ENCODE peak calls at places on chromosomes 7 and 10, in seven cellular contexts. H, Z, U, Q, A, E and G are unnamed samples.
A peak's percentile ranks its signal among the peaks of the same experiment; 100 is the strongest.

GRCh38 chr10:4704034-4704545 is 121.9 kb upstream of the AKR1E2 start:
- DNase-seq in H (no peak), Z (no peak), U (no peak), Q (no peak), A (no peak), E (no peak), G (no peak)

GRCh38 chr7:584820-585219 is 65.2 kb upstream of the PDGFA start:
- DNase-seq in H (no peak), Z (no peak), U (no peak), Q (no peak), A (no peak), E (no peak), G (no peak)

GRCh38 chr7:26900283-26900682 is 35.9 kb upstream of the SKAP2 start:
- DNase-seq in H (no peak), Z (no peak), U (no peak), Q (no peak), A (no peak), E (no peak), G (no peak)

GRCh38 chr10:127973810-127974311 is 67.0 kb downstream of the PTPRE start:
- DNase-seq in H (no peak), Z (no peak), U (peak; percentile 54), Q (no peak), A (no peak), E (no peak), G (no peak)

GRCh38 chr7:75599244-75599771 is 107.2 kb downstream of the SPDYE5 start:
- DNase-seq in H (no peak), Z (no peak), U (peak; percentile 94), Q (no peak), A (no peak), E (no peak), G (no peak)

GRCh38 chr7:102286237-102287081 is at the start of gene SH2B2:
- DNase-seq in H (peak; percentile 70), Z (peak; percentile 88), U (no peak), Q (peak; percentile 36), A (peak; percentile 78), E (peak; percentile 88), G (peak; percentile 81)

GRCh38 chr7:33725111-33725510 is 180.2 kb upstream of the BMPER start:
- DNase-seq in H (no peak), Z (no peak), U (no peak), Q (no peak), A (no peak), E (no peak), G (no peak)

GRCh38 chr10:18179901-18180300 is 39.7 kb downstream of the CACNB2 start:
- DNase-seq in H (no peak), Z (peak; percentile 73), U (no peak), Q (no peak), A (no peak), E (no peak), G (no peak)

GRCh38 chr7:149771696-149772235 is 1.6 kb downstream of the ZNF467 start:
- DNase-seq in H (peak; percentile 90), Z (peak; percentile 96), U (peak; percentile 80), Q (peak; percentile 83), A (peak; percentile 92), E (peak; percentile 94), G (peak; percentile 84)

GRCh38 chr7:4682621-4683042 is 537 bp downstream of the FOXK1 start:
- DNase-seq in H (peak; percentile 46), Z (peak; percentile 78), U (no peak), Q (peak; percentile 50), A (peak; percentile 61), E (peak; percentile 77), G (peak; percentile 58)

GRCh38 chr7:115782716-115783460 is 247.7 kb downstream of the TFEC start:
- DNase-seq in H (no peak), Z (no peak), U (no peak), Q (no peak), A (no peak), E (no peak), G (no peak)

GRCh38 chr7:24192053-24192452 is 91.9 kb upstream of the NPY start:
- DNase-seq in H (no peak), Z (no peak), U (no peak), Q (no peak), A (no peak), E (no peak), G (no peak)

GRCh38 chr10:9060314-9060713 is 1005.8 kb downstream of the GATA3 start:
- DNase-seq in H (no peak), Z (no peak), U (no peak), Q (no peak), A (no peak), E (no peak), G (no peak)

GRCh38 chr10:133100706-133101463 is 13.2 kb downstream of the ADGRA1 start:
- DNase-seq in H (peak; percentile 31), Z (no peak), U (peak; percentile 59), Q (no peak), A (no peak), E (no peak), G (no peak)

GRCh38 chr7:126979722-126980121 is 273.0 kb downstream of the GRM8 start:
- DNase-seq in H (no peak), Z (no peak), U (no peak), Q (no peak), A (no peak), E (no peak), G (no peak)

GRCh38 chr10:43390791-43391190 is 18.2 kb downstream of the HNRNPF start:
- DNase-seq in H (no peak), Z (no peak), U (peak; percentile 76), Q (peak; percentile 29), A (no peak), E (no peak), G (no peak)

GRCh38 chr10:78506614-78507013 is 473.0 kb downstream of the RPS24 start:
- DNase-seq in H (no peak), Z (no peak), U (no peak), Q (no peak), A (no peak), E (no peak), G (no peak)

GRCh38 chr10:127142141-127142540 is 54.2 kb downstream of the INSYN2A start:
- DNase-seq in H (no peak), Z (no peak), U (no peak), Q (no peak), A (no peak), E (no peak), G (no peak)

GRCh38 chr10:3886666-3887251 is 101.8 kb upstream of the KLF6 start:
- DNase-seq in H (no peak), Z (no peak), U (no peak), Q (no peak), A (no peak), E (peak; percentile 57), G (no peak)

GRCh38 chr10:44978570-44979280 is at the start of gene DEPP1:
- DNase-seq in H (peak; percentile 95), Z (peak; percentile 97), U (peak; percentile 83), Q (no peak), A (peak; percentile 92), E (peak; percentile 96), G (no peak)
- TF ChIP-seq CTCF in H (no peak), Z (peak; percentile 32), U (no peak), Q (no peak), A (peak; percentile 51), E (peak; percentile 38), G (no peak)

DNA sequence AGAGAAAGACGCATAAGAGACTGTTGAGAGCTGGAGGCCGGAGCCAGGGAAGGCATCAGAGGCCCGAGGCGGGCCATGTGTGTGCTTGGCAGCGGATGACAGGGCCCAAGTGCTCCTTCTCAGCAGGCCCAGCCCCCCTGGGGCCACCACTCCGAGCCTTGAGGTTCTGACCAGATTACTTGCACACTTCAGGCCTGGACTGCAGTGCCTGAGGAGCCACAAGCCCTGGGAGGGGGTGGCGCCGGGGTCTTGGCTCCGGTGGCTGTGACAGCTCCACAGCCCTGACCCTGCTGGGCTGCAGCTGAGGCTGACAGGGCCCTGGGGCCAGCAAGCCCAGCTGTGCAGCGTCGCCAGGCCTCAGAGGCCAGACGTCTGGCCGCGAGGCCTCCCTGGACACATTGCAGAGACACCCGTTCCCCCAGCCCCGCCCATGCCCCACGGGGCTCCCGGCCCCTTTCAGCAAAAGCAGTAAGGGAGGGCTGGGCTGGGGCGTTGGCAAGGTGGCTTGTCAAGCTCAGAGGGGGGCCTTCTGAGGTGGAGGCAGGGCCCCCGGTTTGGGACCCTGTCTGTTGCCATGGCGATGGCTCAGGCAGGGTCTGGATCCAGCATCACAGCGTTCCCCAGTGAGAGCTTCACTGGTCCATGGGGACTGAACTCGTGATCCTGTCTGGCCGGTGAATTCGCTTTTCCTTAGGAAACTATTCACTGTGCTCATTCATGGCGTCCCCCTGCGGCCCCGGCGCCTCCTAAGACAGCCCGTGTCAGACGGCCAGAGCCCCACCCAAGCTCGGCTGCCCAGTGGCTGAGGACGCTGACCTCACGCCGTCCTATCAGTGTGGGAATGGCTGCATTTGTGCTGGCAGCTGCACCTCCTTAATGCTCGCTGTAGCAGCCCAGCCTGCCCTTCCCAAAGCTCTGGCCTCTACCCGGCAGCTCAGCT is 5.7 kb downstream of the ELN start:
- DNase-seq in H (no peak), Z (peak; percentile 97), U (peak; percentile 40), Q (no peak), A (peak; percentile 89), E (peak; percentile 90), G (no peak)
- H3K27me3 ChIP-seq in H (no peaks in the 10 kb centered on the region), Z (no peaks in the 10 kb centered on the region), U (no peaks in the 10 kb centered on the region), Q (no peaks in the 10 kb centered on the region), A (peaks cover 14% of the 10 kb centered on the region), E (no peaks in the 10 kb centered on the region), G (peaks cover 2% of the 10 kb centered on the region)

DNA sequence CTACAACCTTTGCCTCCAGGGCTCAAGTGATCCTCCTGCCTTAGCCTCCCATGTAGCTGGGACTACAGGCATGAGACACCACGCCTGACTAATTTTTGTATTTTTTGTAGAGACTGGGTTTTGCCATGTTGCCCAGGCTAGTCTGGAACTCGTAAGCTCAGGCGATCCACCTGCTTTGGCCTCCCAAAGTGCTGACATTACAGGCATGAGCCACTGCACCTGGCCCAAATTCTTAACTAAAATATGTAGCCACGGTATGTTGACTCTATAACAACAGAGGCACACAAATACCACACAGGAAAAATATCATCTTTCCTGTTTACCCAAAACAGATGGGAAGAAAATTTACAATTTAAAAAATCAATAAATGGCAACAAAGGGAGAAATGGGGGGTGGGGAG is 115.8 kb downstream of the ATE1 start:
- DNase-seq in H (no peak), Z (no peak), U (no peak), Q (no peak), A (no peak), E (no peak), G (no peak)
- H3K4me3 ChIP-seq in H (no peak overlapping the region), Z (no peak overlapping the region), U (no peak overlapping the region), Q (no peak overlapping the region), A (no peak overlapping the region), E (no peak overlapping the region), G (no peak overlapping the region)

GRCh38 chr7:139753079-139753692 is 24.6 kb downstream of the HIPK2 start:
- DNase-seq in H (no peak), Z (no peak), U (no peak), Q (no peak), A (no peak), E (no peak), G (no peak)
- TF ChIP-seq CTCF in H (peak; percentile 31), Z (peak; percentile 22), U (no peak), Q (no peak), A (peak; percentile 35), E (peak; percentile 41), G (no peak)